ENCODE peak calls at places on chromosome 2, in five cellular contexts. G is prostate gland, F is lung, Q is osteoblast, I is K562. M is an unnamed sample.

GRCh38 chr2:169815849-169816248 is 8.9 kb downstream of the METTL5 start:
- DNase-seq in G (no peak), F (no peak), Q (no peak), I (no peak), M (no peak)

GRCh38 chr2:48315847-48316194 is 214.1 kb upstream of the STON1 start:
- DNase-seq in G (no peak), F (no peak), Q (no peak), I (peak; percentile 12), M (no peak)

GRCh38 chr2:172858473-172858745 is 122.8 kb downstream of the RAPGEF4 start:
- DNase-seq in G (no peak), F (no peak), Q (no peak), I (no peak), M (no peak)

GRCh38 chr2:163338270-163338669 is 397.5 kb downstream of the FIGN start:
- DNase-seq in G (no peak), F (no peak), Q (no peak), I (no peak), M (no peak)

GRCh38 chr2:208413931-208414330 is 7.3 kb downstream of the PTH2R start:
- DNase-seq in G (no peak), F (no peak), Q (no peak), I (no peak), M (no peak)

GRCh38 chr2:46460241-46460921 is 19.0 kb upstream of the TMEM247 start:
- DNase-seq in G (no peak), F (no peak), Q (no peak), I (no peak), M (no peak)

GRCh38 chr2:231726276-231726675 is 18.0 kb downstream of the PTMA start:
- DNase-seq in G (no peak), F (no peak), Q (no peak), I (no peak), M (no peak)

GRCh38 chr2:230230087-230230486 is 4.6 kb downstream of the SP140 start:
- DNase-seq in G (no peak), F (no peak), Q (no peak), I (no peak), M (no peak)

DNA sequence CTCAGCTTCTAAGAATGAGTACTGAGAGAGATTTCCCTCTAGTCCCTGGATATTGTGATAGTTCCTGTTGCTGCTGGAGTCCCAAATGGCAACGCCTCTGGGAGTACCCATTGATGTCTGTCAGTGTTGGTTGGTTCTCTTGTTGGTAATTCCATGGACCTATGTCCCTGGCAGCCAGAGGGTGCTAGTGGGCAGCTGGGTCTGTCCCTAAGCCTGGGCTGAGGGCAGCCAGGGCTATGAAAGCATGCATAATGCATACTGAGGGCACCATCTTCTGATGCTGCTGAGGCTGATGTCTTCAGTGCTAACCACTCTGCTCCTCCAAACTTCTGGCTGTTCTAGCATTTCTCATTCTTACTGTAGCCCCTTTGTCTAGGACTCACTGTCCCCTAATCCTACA is 35.9 kb downstream of the NABP1 start:
- DNase-seq in G (no peak), F (no peak), Q (no peak), I (no peak), M (no peak)
- TF ChIP-seq CTCF in G (no peak), F (no peak), Q (peak; percentile 30), I (no peak), M (no peak)

GRCh38 chr2:120108749-120109148 is 95.9 kb downstream of the EPB41L5 start:
- DNase-seq in G (no peak), F (no peak), Q (no peak), I (no peak), M (no peak)

GRCh38 chr2:120110507-120110906 is 97.6 kb downstream of the EPB41L5 start:
- DNase-seq in G (no peak), F (peak; percentile 44), Q (no peak), I (no peak), M (no peak)

GRCh38 chr2:120108049-120108448 is 95.2 kb downstream of the EPB41L5 start:
- DNase-seq in G (peak; percentile 89), F (peak; percentile 76), Q (peak; percentile 59), I (no peak), M (no peak)

GRCh38 chr2:120110062-120110362 is 97.1 kb downstream of the EPB41L5 start:
- DNase-seq in G (no peak), F (no peak), Q (no peak), I (no peak), M (no peak)

GRCh38 chr2:120109186-120110061 is 96.5 kb downstream of the EPB41L5 start:
- DNase-seq in G (no peak), F (no peak), Q (no peak), I (peak; percentile 8), M (no peak)
- TF ChIP-seq CTCF in G (no peak), F (peak; percentile 23), Q (peak; percentile 59), I (peak; percentile 49), M (no peak)

DNA sequence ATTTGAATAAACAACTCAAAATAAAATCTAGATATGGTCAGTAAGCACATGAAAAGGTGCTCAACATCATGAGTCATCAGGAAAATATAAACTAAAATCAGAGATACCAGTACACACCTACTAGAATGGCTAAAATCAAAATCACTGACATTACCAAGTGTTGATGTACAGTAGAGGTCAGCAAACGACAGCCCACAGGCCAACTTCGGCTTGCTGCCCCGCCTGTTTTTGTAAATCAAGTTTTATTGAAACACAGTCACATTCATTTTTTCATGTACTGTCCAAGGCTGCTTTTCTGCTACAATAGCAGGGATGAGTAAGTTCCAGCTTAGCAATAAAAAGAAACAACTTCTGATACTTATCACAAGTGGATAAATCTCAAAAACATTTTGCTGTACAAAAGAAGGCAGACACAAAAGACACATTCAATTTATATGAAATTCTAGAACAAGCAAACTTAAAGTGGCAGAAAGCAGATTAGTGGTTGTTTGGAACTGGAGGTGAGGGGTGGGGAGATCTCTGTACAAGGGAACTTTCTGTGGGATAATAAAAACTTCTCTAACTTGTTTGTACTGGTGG is 32.1 kb downstream of the TRAK2 start:
- DNase-seq in G (no peak), F (no peak), Q (no peak), I (no peak), M (no peak)
- TF ChIP-seq CTCF in G (no peak), F (no peak), Q (no peak), I (no peak), M (no peak)

GRCh38 chr2:11829947-11830707 is 83.7 kb downstream of the LPIN1 start:
- DNase-seq in G (peak; percentile 79), F (peak; percentile 73), Q (peak; percentile 93), I (peak; percentile 74), M (no peak)
- TF ChIP-seq CTCF in G (no peak), F (no peak), Q (peak; percentile 33), I (peak; percentile 68), M (no peak)

M was measured in omental fat pad.